ENCODE peak calls at places on chromosomes 13 and 19, in five cellular contexts. H is AG09309, U is body of pancreas, M is PC-9, O is HFF-Myc. X is an unnamed sample.

GRCh38 chr13:50509771-50510441 is 333.6 kb downstream of the DLEU7 start:
- DNase-seq in H (no peak), U (no peak), M (no peak), O (no peak), X (no peak)

GRCh38 chr19:35142531-35143230 is 374 bp upstream of the FXYD7 start:
- DNase-seq in H (no peak), U (peak; percentile 75), M (peak; percentile 69), O (no peak), X (no peak)

GRCh38 chr13:44763604-44764311 is 187.6 kb upstream of the TSC22D1 start:
- DNase-seq in H (no peak), U (peak; percentile 68), M (no peak), O (no peak), X (no peak)

GRCh38 chr19:1157931-1158884 is 15.9 kb downstream of the SBNO2 start:
- DNase-seq in H (no peak), U (no peak), M (no peak), O (no peak), X (no peak)

GRCh38 chr19:56132316-56132822 is 8.7 kb upstream of the ZNF444 start:
- DNase-seq in H (peak; percentile 16), U (no peak), M (no peak), O (no peak), X (no peak)

GRCh38 chr13:31310781-31311180 is 111.0 kb downstream of the B3GLCT start:
- DNase-seq in H (no peak), U (no peak), M (no peak), O (no peak), X (no peak)

GRCh38 chr19:1618157-1619093 is 13.2 kb upstream of the UQCR11 start:
- DNase-seq in H (no peak), U (peak; percentile 58), M (peak; percentile 46), O (no peak), X (no peak)

GRCh38 chr13:45336025-45336800 is 4.8 kb downstream of the TPT1 start:
- DNase-seq in H (no peak), U (no peak), M (no peak), O (no peak), X (no peak)

GRCh38 chr13:73090812-73091187 is 32.0 kb downstream of the KLF5 start:
- DNase-seq in H (no peak), U (no peak), M (no peak), O (no peak), X (no peak)

GRCh38 chr13:38239874-38240273 is 109.8 kb upstream of the UFM1 start:
- DNase-seq in H (no peak), U (no peak), M (no peak), O (no peak), X (no peak)

GRCh38 chr13:102670130-102670529 is 24.7 kb downstream of the METTL21C start:
- DNase-seq in H (no peak), U (no peak), M (no peak), O (no peak), X (no peak)

GRCh38 chr13:74206061-74206561 is 71.9 kb upstream of the KLF12 start:
- DNase-seq in H (peak; percentile 82), U (no peak), M (no peak), O (no peak), X (no peak)

GRCh38 chr13:87903568-87903967 is 232.4 kb downstream of the SLITRK5 start:
- DNase-seq in H (no peak), U (no peak), M (no peak), O (no peak), X (no peak)

GRCh38 chr13:45352031-45352430 is 11.0 kb upstream of the TPT1 start:
- DNase-seq in H (no peak), U (no peak), M (peak; percentile 52), O (no peak), X (no peak)

GRCh38 chr19:40322951-40323615 is 25.1 kb downstream of the C19orf47 start:
- DNase-seq in H (no peak), U (no peak), M (no peak), O (no peak), X (no peak)

GRCh38 chr13:61030445-61030844 is 385.2 kb downstream of the PCDH20 start:
- DNase-seq in H (no peak), U (no peak), M (no peak), O (no peak), X (no peak)

GRCh38 chr13:61024046-61024445 is 391.6 kb downstream of the PCDH20 start:
- DNase-seq in H (no peak), U (no peak), M (no peak), O (no peak), X (no peak)

DNA sequence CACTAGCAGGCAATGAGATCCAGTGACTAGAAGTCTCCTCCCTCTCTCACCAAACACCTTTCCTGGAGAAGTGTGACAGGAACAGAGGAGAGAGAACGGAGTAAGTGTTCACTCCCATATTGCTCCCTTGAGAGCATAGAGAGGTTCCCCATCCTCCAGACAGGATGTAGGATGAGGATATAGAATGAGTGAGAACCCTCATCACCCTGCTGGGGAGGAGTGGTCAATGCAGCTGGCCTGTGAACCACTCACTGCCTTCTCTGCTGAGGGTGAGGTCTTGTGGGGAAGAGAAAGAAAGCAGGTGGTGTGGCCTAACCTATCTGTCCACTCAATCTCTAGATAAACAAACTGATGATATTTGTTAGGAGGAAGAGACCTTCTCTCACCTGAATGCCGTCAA is 386.6 kb downstream of the PCDH20 start:
- DNase-seq in H (no peak), U (no peak), M (no peak), O (no peak), X (no peak)
- TF ChIP-seq CTCF in H (no peak), U (no peak), M (no peak), O (no peak), X (no peak)

GRCh38 chr19:30222428-30222873 is 149.7 kb upstream of the ZNF536 start:
- DNase-seq in H (no peak), U (peak; percentile 25), M (no peak), O (no peak), X (no peak)
- TF ChIP-seq CTCF in H (peak; percentile 42), U (peak; percentile 33), M (peak; percentile 27), O (peak; percentile 39), X (no peak)

GRCh38 chr13:96200810-96201209 is 110.9 kb downstream of the HS6ST3 start:
- DNase-seq in H (no peak), U (no peak), M (no peak), O (no peak), X (no peak)
- TF ChIP-seq CTCF in H (no peak), U (no peak), M (no peak), O (no peak), X (no peak)

GRCh38 chr13:57627663-57628062 is 3.9 kb upstream of the PCDH17 start:
- DNase-seq in H (no peak), U (no peak), M (no peak), O (no peak), X (no peak)

GRCh38 chr13:57629391-57629804 is 2.1 kb upstream of the PCDH17 start:
- DNase-seq in H (no peak), U (peak; percentile 21), M (no peak), O (no peak), X (peak; percentile 26)

GRCh38 chr13:57629821-57630235 is 1.7 kb upstream of the PCDH17 start:
- DNase-seq in H (no peak), U (peak; percentile 88), M (no peak), O (no peak), X (peak; percentile 52)

GRCh38 chr13:57624565-57625435 is 6.7 kb upstream of the PCDH17 start:
- DNase-seq in H (no peak), U (peak; percentile 57), M (no peak), O (peak; percentile 11), X (no peak)
- TF ChIP-seq CTCF in H (peak; percentile 76), U (peak; percentile 64), M (peak; percentile 85), O (peak; percentile 73), X (peak; percentile 42)

GRCh38 chr13:22740264-22740663 is 440.5 kb upstream of the SGCG start:
- DNase-seq in H (no peak), U (no peak), M (no peak), O (no peak), X (no peak)
- TF ChIP-seq CTCF in H (no peak), U (no peak), M (peak; percentile 33), O (no peak), X (no peak)

GRCh38 chr19:18321729-18322091 is 1.2 kb downstream of the LSM4 start:
- DNase-seq in H (no peak), U (no peak), M (no peak), O (no peak), X (no peak)

GRCh38 chr19:18319591-18320135 is 3.2 kb downstream of the LSM4 start:
- DNase-seq in H (no peak), U (peak; percentile 46), M (no peak), O (no peak), X (no peak)

GRCh38 chr19:18320865-18321728 is 1.8 kb downstream of the LSM4 start:
- DNase-seq in H (no peak), U (no peak), M (no peak), O (no peak), X (no peak)

GRCh38 chr19:18322759-18323460 is at the start of gene LSM4:
- DNase-seq in H (peak; percentile 71), U (peak; percentile 99), M (peak; percentile 99), O (peak; percentile 88), X (peak; percentile 96)

GRCh38 chr19:18322318-18322758 is 538 bp downstream of the LSM4 start:
- DNase-seq in H (no peak), U (no peak), M (no peak), O (no peak), X (no peak)
- TF ChIP-seq CTCF in H (peak; percentile 41), U (no peak), M (peak; percentile 62), O (peak; percentile 47), X (no peak)

DNA sequence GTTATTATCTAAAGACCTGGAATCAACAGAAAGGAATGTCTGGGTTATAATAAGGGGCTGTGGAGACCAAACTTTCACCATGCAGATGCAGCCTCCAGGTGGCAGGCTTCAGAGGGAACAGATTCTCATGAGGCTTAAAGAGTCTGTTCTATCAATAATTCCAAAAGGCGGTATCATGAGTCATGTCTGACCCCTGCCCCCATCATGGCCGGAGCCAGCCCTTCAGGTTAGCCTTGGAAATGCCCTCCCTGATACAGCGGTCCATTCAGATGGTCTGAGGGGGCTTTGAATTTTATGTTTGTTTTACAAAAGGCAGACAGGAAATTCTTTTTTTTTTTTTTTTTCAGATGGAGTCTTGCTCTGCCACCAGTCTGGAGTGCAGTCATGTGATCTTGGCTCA is 21.7 kb upstream of the LAMP1 start:
- DNase-seq in H (peak; percentile 17), U (peak; percentile 56), M (peak; percentile 52), O (peak; percentile 33), X (no peak)
- TF ChIP-seq CTCF in H (peak; percentile 68), U (peak; percentile 68), M (peak; percentile 80), O (peak; percentile 57), X (no peak)

GRCh38 chr13:85287528-85287927 is 511.7 kb downstream of the SLITRK6 start:
- DNase-seq in H (no peak), U (no peak), M (no peak), O (no peak), X (no peak)
- TF ChIP-seq CTCF in H (no peak), U (no peak), M (no peak), O (no peak), X (no peak)

GRCh38 chr19:30074741-30075460 is 132.9 kb downstream of the URI1 start:
- DNase-seq in H (no peak), U (no peak), M (no peak), O (no peak), X (no peak)

GRCh38 chr19:30076751-30077670 is 135.0 kb downstream of the URI1 start:
- DNase-seq in H (no peak), U (no peak), M (no peak), O (no peak), X (no peak)

GRCh38 chr19:30074096-30074495 is 132.1 kb downstream of the URI1 start:
- DNase-seq in H (no peak), U (no peak), M (no peak), O (no peak), X (no peak)

GRCh38 chr19:30077851-30078355 is 135.9 kb downstream of the URI1 start:
- DNase-seq in H (no peak), U (no peak), M (no peak), O (no peak), X (no peak)

GRCh38 chr19:30076101-30076551 is 134.1 kb downstream of the URI1 start:
- DNase-seq in H (no peak), U (no peak), M (no peak), O (no peak), X (no peak)
- TF ChIP-seq CTCF in H (no peak), U (no peak), M (no peak), O (no peak), X (no peak)

X was measured in omental fat pad.